ENCODE peak calls at places on chromosome 13, in four cellular contexts. T is stimulated activated effector memory CD8-positive, alpha-beta T cell treated with anti-CD3 and anti-CD28 coated beads, Interleukin-12 subunit alpha, Interleukin-12 subunit beta, amount 100 ng/mL, for 72 hours; M is H1; H is GM12865. J is an unnamed sample.

GRCh38 chr13:109871018-109871370 is 84.6 kb upstream of the IRS2 start:
- DNase-seq in T (no peak), M (no peak), H (no peak), J (no peak)

GRCh38 chr13:45178349-45179142 is 22.3 kb downstream of the KCTD4 start:
- DNase-seq in M (no peak), H (no peak), T (no peak), J (no peak)

GRCh38 chr13:113672002-113672651 is 5.1 kb downstream of the GRK1 start:
- DNase-seq in M (no peak), T (no peak), H (no peak), J (no peak)

GRCh38 chr13:44921931-44922758 is 67.1 kb downstream of the NUFIP1 start:
- DNase-seq in H (no peak), M (no peak), T (no peak), J (peak)

GRCh38 chr13:47933688-47934011 is 67.4 kb downstream of the SUCLA2 start:
- DNase-seq in T (no peak), M (no peak), H (no peak), J (peak)

GRCh38 chr13:48595330-48596127 is 58.2 kb upstream of the CYSLTR2 start:
- DNase-seq in H (peak), M (peak), T (peak), J (peak)

GRCh38 chr13:93903909-93904308 is 575.6 kb downstream of the DCT start:
- DNase-seq in M (no peak), H (no peak), T (no peak), J (no peak)

GRCh38 chr13:31394491-31394890 is 194.7 kb downstream of the B3GLCT start:
- DNase-seq in T (no peak), M (no peak), H (no peak), J (peak)

J was measured in MV-4-11.